ENCODE peak calls at places on chromosomes 11 and 22, in four cellular contexts. B is H1, S is HepG2, D is K562. K is an unnamed sample.

GRCh38 chr11:117492578-117493251 is 165.1 kb downstream of the CEP164 start:
- DNase-seq in B (peak), S (no peak), D (no peak), K (no peak)

GRCh38 chr11:121067912-121068652 is 33.0 kb upstream of the TECTA start:
- DNase-seq in B (no peak), S (no peak), D (no peak), K (no peak)

GRCh38 chr11:31795706-31796522 is 15.2 kb downstream of the PAX6 start:
- DNase-seq in B (no peak), S (no peak), D (no peak), K (no peak)

GRCh38 chr11:19714387-19715363 is 2.0 kb downstream of the NAV2 start:
- DNase-seq in B (peak), S (no peak), D (peak), K (no peak)

GRCh38 chr11:124670732-124671131 is 2.8 kb downstream of the SIAE start:
- DNase-seq in B (no peak), S (no peak), D (no peak), K (no peak)

GRCh38 chr11:106306942-106307341 is 229.5 kb downstream of the AASDHPPT start:
- DNase-seq in B (no peak), S (no peak), D (no peak), K (peak)

GRCh38 chr11:60251485-60252207 is 8.7 kb upstream of the MS4A4E start:
- DNase-seq in B (no peak), S (peak), D (peak), K (no peak)

GRCh38 chr11:58567889-58568512 is 7.7 kb downstream of the LPXN start:
- DNase-seq in B (peak), S (peak), D (peak), K (peak)

GRCh38 chr11:11963842-11964773 is 44.3 kb downstream of the DKK3 start:
- DNase-seq in B (peak), S (no peak), D (no peak), K (no peak)

GRCh38 chr22:46671824-46672432 is 51.7 kb downstream of the GRAMD4 start:
- DNase-seq in B (no peak), S (no peak), D (no peak), K (no peak)

GRCh38 chr11:110296226-110297081 is at the start of gene RDX:
- DNase-seq in B (peak), S (peak), D (peak), K (peak)
- TF ChIP-seq RNF2 in B (no peak), S (peak), D (no peak), K (no peak)

GRCh38 chr11:35009941-35010337 is 93.5 kb downstream of the PDHX start:
- DNase-seq in B (no peak), S (no peak), D (no peak), K (peak)
- TF ChIP-seq CHD2 in B (no peak), S (no peak), D (no peak), K (no peak)

DNA sequence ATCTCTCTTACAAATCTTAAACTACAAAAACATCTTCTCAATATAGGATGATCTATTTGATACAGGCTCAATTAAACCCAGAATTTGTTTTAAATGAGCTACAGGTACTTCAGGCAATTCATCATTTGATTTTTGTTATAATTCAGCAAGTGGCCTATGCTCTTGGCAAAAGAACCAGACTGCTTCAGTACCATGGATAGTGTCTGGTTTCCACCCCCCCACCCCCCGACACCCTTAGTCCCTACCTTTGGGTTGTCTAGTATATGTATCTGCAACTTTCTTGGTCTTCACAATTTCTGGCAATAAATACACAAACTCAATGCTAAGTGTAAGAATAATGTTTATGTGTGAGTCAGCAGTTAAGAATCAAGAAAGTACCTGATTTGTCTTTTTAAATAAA is 97.3 kb upstream of the API5 start:
- DNase-seq in B (no peak), S (no peak), D (no peak), K (no peak)
- H3K4me2 ChIP-seq in B (no peak), S (no peak), D (no peak), K (no peak)

GRCh38 chr11:1889941-1890855 is 1.5 kb downstream of the PRR33 start:
- DNase-seq in B (no peak), S (no peak), D (no peak), K (no peak)
- TF ChIP-seq RNF2 in B (no peak), S (no peak), D (no peak), K (no peak)

GRCh38 chr11:34653851-34654490 is 33.1 kb downstream of the EHF start:
- DNase-seq in B (no peak), S (peak), D (no peak), K (peak)
- TF ChIP-seq CHD2 in B (no peak), S (no peak), D (no peak), K (no peak)

K was measured in A549.